ENCODE peak calls at places on chromosomes 3 and 15, in eight cellular contexts. R, W, J, O, D, S, U and M are unnamed samples.

GRCh38 chr3:151226088-151226563 is 23.1 kb upstream of the GPR171 start:
- DNase-seq in D (no peak), O (no peak), U (peak), S (no peak), W (no peak), J (no peak), R (peak), M (no peak)

GRCh38 chr15:57153140-57153539 is 223.2 kb upstream of the CGNL1 start:
- DNase-seq in R (no peak), U (no peak), S (no peak), W (no peak), D (no peak), O (no peak), J (no peak), M (no peak)

GRCh38 chr15:65804252-65804931 is 12.3 kb upstream of the DENND4A start:
- DNase-seq in U (no peak), S (no peak), O (no peak), J (no peak), W (no peak), R (no peak), D (no peak), M (no peak)

GRCh38 chr3:150597646-150598045 is 5.5 kb upstream of the SELENOT start:
- DNase-seq in D (no peak), S (no peak), W (no peak), J (no peak), U (no peak), R (no peak), O (no peak), M (peak)

GRCh38 chr3:94686208-94686607 is 623.3 kb downstream of the NSUN3 start:
- DNase-seq in R (no peak), S (no peak), J (no peak), W (no peak), U (no peak), O (no peak), D (no peak), M (no peak)

GRCh38 chr3:188635258-188636038 is 481.5 kb downstream of the LPP start:
- DNase-seq in W (no peak), R (peak), O (no peak), J (no peak), S (no peak), U (no peak), D (no peak), M (no peak)

GRCh38 chr3:184590795-184591194 is 29.2 kb downstream of the EPHB3 start:
- DNase-seq in J (no peak), O (no peak), D (no peak), S (no peak), U (no peak), W (no peak), R (no peak), M (no peak)

GRCh38 chr15:48800811-48801460 is 9.9 kb downstream of the CEP152 start:
- DNase-seq in U (no peak), R (no peak), W (no peak), O (no peak), S (peak), J (no peak), D (no peak), M (no peak)

GRCh38 chr15:66075947-66076346 is 177.6 kb downstream of the MEGF11 start:
- DNase-seq in R (no peak), U (no peak), J (no peak), S (no peak), W (no peak), O (no peak), D (no peak), M (no peak)

GRCh38 chr3:100954990-100955389 is 38.2 kb downstream of the ABI3BP start:
- DNase-seq in D (no peak), W (no peak), U (peak), R (peak), J (no peak), O (no peak), S (no peak), M (peak)

GRCh38 chr3:12840591-12841084 is 727 bp downstream of the RPL32 start:
- DNase-seq in W (no peak), O (no peak), S (no peak), U (no peak), R (no peak), D (no peak), J (no peak), M (no peak)

GRCh38 chr15:48928877-48929538 is 34.7 kb downstream of the SHC4 start:
- DNase-seq in S (no peak), U (no peak), O (no peak), J (no peak), R (no peak), W (no peak), D (no peak), M (no peak)

GRCh38 chr3:62113092-62113491 is 260.3 kb downstream of the FEZF2 start:
- DNase-seq in O (no peak), D (no peak), R (no peak), S (no peak), W (no peak), U (no peak), J (no peak), M (no peak)

GRCh38 chr3:151838574-151839312 is 24.8 kb downstream of the AADAC start:
- DNase-seq in W (no peak), O (no peak), U (peak), D (no peak), S (peak), J (no peak), R (no peak), M (no peak)

GRCh38 chr15:89910891-89911626 is 1.7 kb downstream of the ARPIN start:
- DNase-seq in J (no peak), S (no peak), R (no peak), D (no peak), U (no peak), O (no peak), W (no peak), M (no peak)